ENCODE peak calls at places on chromosomes 16 and 17, in seven cellular contexts. B is GM10248; P is activated naive CD4-positive, alpha-beta T cell; Y is T-helper 17 cell; A is hepatocyte; Z is ascending aorta; R is activated CD4-positive, alpha-beta T cell treated with anti-CD3 and anti-CD28 coated beads, Interleukin-2, amount 10 ng/mL, durations not matched to agents 7 days and 5 days. G is an unnamed sample.

GRCh38 chr17:81396722-81397313 is 1.6 kb downstream of the BAHCC1 start:
- DNase-seq in Z (no peak), P (no peak), Y (no peak), B (no peak), A (no peak), R (peak), G (no peak)

GRCh38 chr16:56549744-56550385 is 15.0 kb upstream of the MT4 start:
- DNase-seq in B (no peak), Z (no peak), R (no peak), A (no peak), Y (no peak), P (no peak), G (no peak)

GRCh38 chr17:40344321-40345160 is 20.0 kb downstream of the GJD3 start:
- DNase-seq in B (no peak), Y (no peak), Z (no peak), A (no peak), P (no peak), R (no peak), G (no peak)

GRCh38 chr17:40022497-40022896 is 7.3 kb downstream of the CSF3 start:
- DNase-seq in P (no peak), A (no peak), R (no peak), Y (no peak), B (no peak), Z (no peak), G (no peak)

GRCh38 chr16:75264531-75264998 is 13.1 kb upstream of the BCAR1 start:
- DNase-seq in Z (no peak), R (no peak), Y (no peak), B (no peak), P (no peak), A (peak), G (no peak)

GRCh38 chr16:88058817-88059216 is 107.6 kb downstream of the BANP start:
- DNase-seq in P (no peak), A (no peak), R (no peak), B (no peak), Z (no peak), Y (no peak), G (no peak)

GRCh38 chr16:55021595-55022475 is 91.2 kb downstream of the IRX5 start:
- DNase-seq in B (no peak), P (no peak), Z (no peak), R (no peak), A (peak), Y (no peak), G (peak)

GRCh38 chr17:3963214-3964201 is 729 bp downstream of the ATP2A3 start:
- DNase-seq in Z (no peak), Y (peak), A (no peak), B (peak), P (no peak), R (peak), G (no peak)

GRCh38 chr17:55925440-55925839 is 174.6 kb downstream of the PCTP start:
- DNase-seq in P (no peak), Y (no peak), Z (no peak), R (no peak), B (no peak), A (no peak), G (no peak)

GRCh38 chr16:527015-527903 is at the start of gene CAPN15:
- DNase-seq in B (peak), Z (peak), Y (peak), P (peak), A (peak), R (peak), G (no peak)